ENCODE peak calls at places on chromosomes 7 and 10, in four cellular contexts. One of them, this sample, is unnamed.

GRCh38 chr7:29017666-29018065 is 59.5 kb upstream of the TRIL start:
- DNase-seq in GM12891: no peak
- DNase-seq in sigmoid colon: no peak
- DNase-seq in K562: no peak
- DNase-seq in this sample: no peak

GRCh38 chr7:131431289-131431688 is 103.6 kb downstream of the MKLN1 start:
- DNase-seq in GM12891: no peak
- DNase-seq in sigmoid colon: no peak
- DNase-seq in K562: no peak
- DNase-seq in this sample: no peak

GRCh38 chr7:136956232-136956631 is 87.8 kb downstream of the CHRM2 start:
- DNase-seq in GM12891: no peak
- DNase-seq in sigmoid colon: no peak
- DNase-seq in K562: no peak
- DNase-seq in this sample: no peak

GRCh38 chr7:28588606-28589005 is 176.3 kb downstream of the CREB5 start:
- DNase-seq in GM12891: no peak
- DNase-seq in sigmoid colon: no peak
- DNase-seq in K562: no peak
- DNase-seq in this sample: no peak

GRCh38 chr7:118072893-118073674 is 110.9 kb upstream of the LSM8 start:
- DNase-seq in GM12891: no peak
- DNase-seq in sigmoid colon: no peak
- DNase-seq in K562: no peak
- DNase-seq in this sample: no peak

GRCh38 chr7:35657125-35657524 is 37.8 kb downstream of the HERPUD2 start:
- DNase-seq in GM12891: no peak
- DNase-seq in sigmoid colon: no peak
- DNase-seq in K562: no peak
- DNase-seq in this sample: no peak

GRCh38 chr10:16505168-16505567 is 16.5 kb downstream of the C1QL3 start:
- DNase-seq in GM12891: no peak
- DNase-seq in sigmoid colon: no peak
- DNase-seq in K562: no peak
- DNase-seq in this sample: no peak

GRCh38 chr7:144018065-144018464 is 17.9 kb downstream of the OR6B1 start:
- DNase-seq in GM12891: no peak
- DNase-seq in sigmoid colon: no peak
- DNase-seq in K562: no peak
- DNase-seq in this sample: no peak

GRCh38 chr7:8190121-8190895 is 71.7 kb downstream of the ICA1 start:
- DNase-seq in GM12891: peak
- DNase-seq in sigmoid colon: no peak
- DNase-seq in K562: no peak
- DNase-seq in this sample: no peak

DNA sequence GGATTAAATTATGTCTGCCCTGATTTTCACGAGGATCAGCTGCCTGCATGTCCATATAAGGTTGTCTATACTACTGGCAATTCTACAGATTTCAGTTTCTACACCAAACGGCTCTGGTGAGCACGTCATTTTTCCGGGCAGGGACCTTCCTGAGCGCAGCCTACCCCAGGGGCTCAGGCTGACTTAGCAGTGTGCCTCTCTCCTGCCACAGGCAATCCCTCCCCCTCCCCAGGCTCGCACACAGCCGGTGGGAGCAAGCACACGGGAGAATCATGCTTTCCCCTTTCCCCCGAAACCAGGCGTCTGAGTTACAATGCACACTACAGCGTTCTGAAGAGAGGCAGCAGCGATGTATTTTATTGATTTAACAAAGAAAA is 1.7 kb downstream of the KLF6 start:
- DNase-seq in GM12891: no peak
- DNase-seq in sigmoid colon: peak
- DNase-seq in K562: no peak
- DNase-seq in this sample: no peak
- TF ChIP-seq POLR2A in GM12891: peak
- TF ChIP-seq POLR2A in sigmoid colon: peak
- TF ChIP-seq POLR2A in K562: peak
- TF ChIP-seq POLR2A in this sample: no peak

GRCh38 chr10:119026301-119027110 is 3.0 kb upstream of the NANOS1 start:
- DNase-seq in GM12891: no peak
- DNase-seq in sigmoid colon: no peak
- DNase-seq in K562: no peak
- DNase-seq in this sample: no peak

GRCh38 chr10:119031496-119032059 is 2.1 kb downstream of the NANOS1 start:
- DNase-seq in GM12891: no peak
- DNase-seq in sigmoid colon: no peak
- DNase-seq in K562: no peak
- DNase-seq in this sample: no peak

GRCh38 chr10:119028900-119029612 is 458 bp upstream of the NANOS1 start:
- DNase-seq in GM12891: peak
- DNase-seq in sigmoid colon: peak
- DNase-seq in K562: peak
- DNase-seq in this sample: peak

GRCh38 chr10:119030421-119031250 is 1.1 kb downstream of the NANOS1 start:
- DNase-seq in GM12891: peak
- DNase-seq in sigmoid colon: no peak
- DNase-seq in K562: peak
- DNase-seq in this sample: no peak

GRCh38 chr10:119029613-119030420 is at the start of gene NANOS1:
- DNase-seq in GM12891: no peak
- DNase-seq in sigmoid colon: no peak
- DNase-seq in K562: peak
- DNase-seq in this sample: peak
- TF ChIP-seq POLR2A in GM12891: no peak
- TF ChIP-seq POLR2A in sigmoid colon: no peak
- TF ChIP-seq POLR2A in K562: no peak
- TF ChIP-seq POLR2A in this sample: peak

DNA sequence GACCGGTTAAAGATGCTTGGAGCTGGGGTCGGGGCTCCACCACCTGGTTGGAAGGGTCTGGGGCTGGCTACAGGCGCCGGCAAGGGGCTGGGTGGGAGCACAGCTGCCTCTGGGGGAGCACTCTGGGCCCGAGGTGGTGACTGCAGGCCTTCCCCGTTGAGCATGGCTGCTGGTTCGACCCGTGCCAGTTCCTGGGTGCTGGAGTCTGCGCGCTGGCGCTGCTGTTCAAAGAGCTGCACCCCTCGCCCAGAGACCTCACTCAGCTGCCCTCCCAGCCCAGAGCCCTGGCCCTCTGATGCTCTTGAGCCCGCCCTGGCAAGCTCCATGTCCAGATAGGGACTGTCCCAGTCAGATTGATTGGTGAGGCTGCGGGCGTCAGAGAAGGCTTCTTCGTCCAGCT is 7.0 kb upstream of the MYOZ1 start:
- DNase-seq in GM12891: no peak
- DNase-seq in sigmoid colon: no peak
- DNase-seq in K562: no peak
- DNase-seq in this sample: no peak
- TF ChIP-seq POLR2A in GM12891: no peak
- TF ChIP-seq POLR2A in sigmoid colon: no peak
- TF ChIP-seq POLR2A in K562: no peak
- TF ChIP-seq POLR2A in this sample: no peak

GRCh38 chr7:10036693-10037092 is 937.0 kb upstream of the PHF14 start:
- DNase-seq in GM12891: no peak
- DNase-seq in sigmoid colon: no peak
- DNase-seq in K562: no peak
- DNase-seq in this sample: no peak
- TF ChIP-seq POLR2A in GM12891: no peak
- TF ChIP-seq POLR2A in sigmoid colon: no peak
- TF ChIP-seq POLR2A in K562: no peak
- TF ChIP-seq POLR2A in this sample: no peak

GRCh38 chr10:6579193-6579903 is 728 bp downstream of the PRKCQ start:
- DNase-seq in GM12891: no peak
- DNase-seq in sigmoid colon: no peak
- DNase-seq in K562: peak
- DNase-seq in this sample: no peak

GRCh38 chr10:6583447-6583846 is 3.4 kb upstream of the PRKCQ start:
- DNase-seq in GM12891: no peak
- DNase-seq in sigmoid colon: no peak
- DNase-seq in K562: no peak
- DNase-seq in this sample: no peak

GRCh38 chr10:6579904-6580278 is at the start of gene PRKCQ:
- DNase-seq in GM12891: no peak
- DNase-seq in sigmoid colon: no peak
- DNase-seq in K562: no peak
- DNase-seq in this sample: no peak

GRCh38 chr10:6580279-6581029 is 378 bp upstream of the PRKCQ start:
- DNase-seq in GM12891: peak
- DNase-seq in sigmoid colon: peak
- DNase-seq in K562: peak
- DNase-seq in this sample: peak

DNA sequence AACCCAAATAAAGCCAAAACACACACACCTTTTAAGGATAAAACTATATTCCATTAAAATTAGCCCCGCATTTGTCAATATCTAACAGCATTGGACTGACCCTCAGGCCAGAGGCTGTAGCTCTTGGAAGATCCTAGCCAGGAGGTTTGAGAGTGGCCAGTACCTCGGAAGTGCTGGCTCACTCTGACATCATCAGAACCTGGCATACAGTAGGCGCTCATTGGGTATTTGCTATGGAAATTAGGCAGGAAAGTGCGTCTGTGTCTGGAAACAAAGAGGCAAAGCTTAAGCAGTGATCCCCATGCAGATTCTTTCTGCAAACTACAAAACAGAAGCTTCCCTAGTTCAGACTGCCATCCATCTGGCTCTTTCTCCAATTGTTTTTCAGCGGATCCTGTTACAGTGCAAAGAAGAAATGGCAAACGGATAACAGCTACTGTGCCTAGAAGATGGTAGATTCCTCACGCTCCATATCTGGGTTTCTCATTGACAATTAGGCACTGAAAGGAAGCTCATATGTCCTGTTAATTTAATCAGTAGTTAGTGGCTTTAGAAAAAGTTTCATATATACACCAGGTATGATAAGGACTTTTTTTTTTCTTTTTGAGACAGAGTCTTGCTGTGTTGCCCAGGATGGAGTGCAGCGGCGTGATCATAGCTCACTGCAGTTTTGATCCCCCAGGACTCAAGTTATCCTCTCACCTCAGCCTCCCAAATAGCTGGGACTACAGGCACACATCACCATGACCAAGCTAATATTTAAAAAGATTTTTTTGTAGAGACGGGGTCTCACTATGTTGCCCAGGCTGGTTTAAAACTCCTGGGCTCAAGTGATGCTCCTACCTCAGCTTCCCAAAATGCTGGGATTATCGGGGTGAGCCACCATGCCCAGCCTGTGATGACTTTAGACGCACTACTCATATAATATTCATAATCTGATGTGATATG is 1.9 kb upstream of the PRKCQ start:
- DNase-seq in GM12891: no peak
- DNase-seq in sigmoid colon: no peak
- DNase-seq in K562: peak
- DNase-seq in this sample: no peak
- TF ChIP-seq POLR2A in GM12891: no peak
- TF ChIP-seq POLR2A in sigmoid colon: no peak
- TF ChIP-seq POLR2A in K562: peak
- TF ChIP-seq POLR2A in this sample: no peak

DNA sequence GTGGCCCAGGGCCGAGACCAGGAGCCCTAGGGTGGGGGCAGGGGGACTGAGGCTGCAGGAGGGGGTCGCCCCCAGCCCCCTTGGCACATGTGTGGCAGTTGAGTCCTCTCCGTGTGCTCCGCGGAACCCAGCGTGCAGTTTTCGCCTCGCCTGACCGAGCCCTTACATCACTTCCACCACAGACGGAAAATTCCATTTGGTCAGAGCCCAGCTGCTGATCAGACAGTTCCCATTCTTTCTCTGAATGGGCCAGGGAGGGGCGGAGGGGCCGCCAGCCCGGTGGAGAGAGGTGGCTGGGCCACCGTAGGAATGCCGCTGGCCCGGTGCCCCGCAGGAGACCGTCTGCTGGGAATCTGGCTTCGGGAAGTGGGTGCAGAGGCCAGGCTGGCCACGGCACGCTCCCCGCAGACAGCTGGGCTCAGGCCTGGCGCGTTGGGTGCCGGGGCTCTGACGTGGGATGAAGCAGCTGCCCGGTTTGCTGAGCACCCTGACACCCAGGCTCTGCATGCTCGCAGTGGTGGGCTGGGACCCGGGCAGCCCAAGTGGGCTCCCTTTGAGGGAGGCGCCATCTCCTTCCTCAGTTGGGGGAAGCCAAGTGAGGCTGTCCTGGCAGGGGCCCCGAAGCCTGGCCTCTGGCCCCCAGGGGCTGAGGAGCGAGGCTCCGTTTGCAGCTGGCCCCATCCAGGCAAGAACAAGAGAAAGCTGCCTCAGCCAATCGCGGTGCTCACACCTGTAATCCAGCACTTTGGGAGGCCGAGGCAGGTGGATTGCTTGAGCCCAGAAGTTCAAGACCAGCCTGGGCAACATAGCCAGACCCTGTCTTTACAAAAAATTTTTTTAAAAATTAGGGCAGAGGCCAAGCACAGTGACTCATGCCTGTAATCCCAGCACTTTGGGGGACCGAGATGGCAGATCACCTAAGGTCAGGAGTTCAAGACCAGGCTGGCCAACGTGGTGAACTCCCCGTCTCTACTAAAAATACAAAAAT is 9.9 kb downstream of the TTYH3 start:
- DNase-seq in GM12891: peak
- DNase-seq in sigmoid colon: peak
- DNase-seq in K562: no peak
- DNase-seq in this sample: peak
- TF ChIP-seq POLR2A in GM12891: no peak
- TF ChIP-seq POLR2A in sigmoid colon: peak
- TF ChIP-seq POLR2A in K562: no peak
- TF ChIP-seq POLR2A in this sample: peak

GRCh38 chr10:73785221-73785720 is at the start of gene ZSWIM8:
- DNase-seq in GM12891: peak
- DNase-seq in sigmoid colon: peak
- DNase-seq in K562: peak
- DNase-seq in this sample: peak
- TF ChIP-seq POLR2A in GM12891: peak
- TF ChIP-seq POLR2A in sigmoid colon: peak
- TF ChIP-seq POLR2A in K562: peak
- TF ChIP-seq POLR2A in this sample: peak